ENCODE peak calls at places on chromosome 3, in five cellular contexts. Z, Y, S, Q and F are unnamed samples.
A peak's percentile ranks its signal among the peaks of the same experiment; 100 is the strongest.

GRCh38 chr3:178078933-178079332 is 457.3 kb upstream of the KCNMB2 start:
- DNase-seq in Z (no peak), Y (no peak), S (no peak), Q (no peak), F (no peak)

GRCh38 chr3:136938334-136938733 is 19.4 kb upstream of the IL20RB start:
- DNase-seq in Z (no peak), Y (no peak), S (no peak), Q (no peak), F (no peak)

GRCh38 chr3:112629425-112629824 is 11.5 kb downstream of the CCDC80 start:
- DNase-seq in Z (peak; percentile 95), Y (peak; percentile 13), S (no peak), Q (no peak), F (peak; percentile 88)

GRCh38 chr3:122719273-122719921 is 38.8 kb downstream of the PARP14 start:
- DNase-seq in Z (no peak), Y (no peak), S (no peak), Q (no peak), F (no peak)

GRCh38 chr3:53616971-53617892 is 122.8 kb downstream of the CACNA1D start:
- DNase-seq in Z (no peak), Y (no peak), S (no peak), Q (no peak), F (peak; percentile 53)

GRCh38 chr3:55770077-55770476 is 283.0 kb upstream of the WNT5A start:
- DNase-seq in Z (no peak), Y (no peak), S (no peak), Q (no peak), F (no peak)

GRCh38 chr3:58824285-58824684 is 157.7 kb upstream of the FAM3D start:
- DNase-seq in Z (peak; percentile 54), Y (peak; percentile 5), S (peak; percentile 68), Q (peak; percentile 18), F (peak; percentile 14)

GRCh38 chr3:150341893-150342292 is 66.2 kb upstream of the TSC22D2 start:
- DNase-seq in Z (no peak), Y (no peak), S (no peak), Q (no peak), F (no peak)

GRCh38 chr3:9976736-9977709 is 9.6 kb downstream of the EMC3 start:
- DNase-seq in Z (peak; percentile 97), Y (peak; percentile 69), S (no peak), Q (no peak), F (peak; percentile 96)

GRCh38 chr3:165158011-165158410 is 38.2 kb downstream of the SLITRK3 start:
- DNase-seq in Z (no peak), Y (no peak), S (no peak), Q (no peak), F (no peak)

GRCh38 chr3:188421836-188422540 is 268.0 kb downstream of the LPP start:
- DNase-seq in Z (no peak), Y (no peak), S (no peak), Q (peak; percentile 94), F (no peak)

GRCh38 chr3:15510493-15510892 is 11.0 kb downstream of the COLQ start:
- DNase-seq in Z (no peak), Y (no peak), S (no peak), Q (no peak), F (no peak)

GRCh38 chr3:191774485-191774884 is 313.5 kb downstream of the PYDC2 start:
- DNase-seq in Z (peak; percentile 3), Y (no peak), S (no peak), Q (no peak), F (peak; percentile 90)